ENCODE peak calls at places on chromosomes 3 and 15, in five cellular contexts. K is progenitor cell of endocrine pancreas, T is astrocyte of the cerebellum, C is Peyer's patch, I is cardiac fibroblast. W is an unnamed sample.

GRCh38 chr15:90295270-90295648 is 29.8 kb downstream of the NGRN start:
- DNase-seq in T (no peak), I (no peak), K (no peak), C (no peak), W (no peak)

GRCh38 chr3:49998326-49998725 is 58.4 kb downstream of the RBM6 start:
- DNase-seq in I (peak), T (peak), C (no peak), K (no peak), W (no peak)

GRCh38 chr3:60542981-60543380 is 708.3 kb downstream of the FHIT start:
- DNase-seq in K (no peak), T (no peak), C (no peak), I (no peak), W (no peak)

GRCh38 chr3:41205591-41205990 is 6.3 kb downstream of the CTNNB1 start:
- DNase-seq in I (no peak), K (no peak), T (no peak), C (no peak), W (no peak)

GRCh38 chr3:182258538-182259177 is 534.6 kb upstream of the ATP11B start:
- DNase-seq in K (no peak), C (no peak), T (peak), I (peak), W (no peak)

GRCh38 chr3:60294181-60294580 is 957.1 kb downstream of the FHIT start:
- DNase-seq in K (no peak), C (no peak), T (peak), I (peak), W (no peak)

GRCh38 chr3:56845505-56845904 is 43.8 kb upstream of the ARHGEF3 start:
- DNase-seq in T (no peak), I (no peak), C (no peak), K (no peak), W (no peak)

GRCh38 chr3:31724144-31724543 is 191.4 kb downstream of the STT3B start:
- DNase-seq in T (no peak), K (no peak), I (no peak), C (no peak), W (no peak)

GRCh38 chr15:85582719-85583089 is 202.3 kb downstream of the AKAP13 start:
- DNase-seq in T (no peak), I (peak), C (peak), K (no peak), W (peak)

GRCh38 chr3:141399979-141400971 is 32.0 kb downstream of the ZBTB38 start:
- DNase-seq in C (no peak), T (no peak), K (no peak), I (peak), W (no peak)

GRCh38 chr3:36514171-36514570 is 133.9 kb downstream of the STAC start:
- DNase-seq in C (no peak), I (no peak), T (no peak), K (no peak), W (no peak)

GRCh38 chr15:51965691-51966090 is 5.9 kb downstream of the LEO1 start:
- DNase-seq in I (no peak), C (no peak), T (no peak), K (no peak), W (no peak)

GRCh38 chr15:31364301-31365031 is 37.8 kb downstream of the KLF13 start:
- DNase-seq in T (no peak), C (peak), K (no peak), I (no peak), W (no peak)

GRCh38 chr15:68151277-68151676 is 53.9 kb downstream of the CALML4 start:
- DNase-seq in I (no peak), K (no peak), T (no peak), C (no peak), W (no peak)

GRCh38 chr3:191973820-191974219 is 512.9 kb downstream of the PYDC2 start:
- DNase-seq in T (no peak), I (no peak), K (no peak), C (no peak), W (no peak)

GRCh38 chr3:127233371-127233770 is 40.4 kb downstream of the PRR23E start:
- DNase-seq in T (no peak), K (peak), C (no peak), I (no peak), W (no peak)

GRCh38 chr3:66261318-66261717 is 40.5 kb downstream of the SLC25A26 start:
- DNase-seq in C (no peak), T (no peak), K (no peak), I (peak), W (no peak)

GRCh38 chr3:55704521-55704920 is 217.4 kb upstream of the WNT5A start:
- DNase-seq in T (no peak), K (no peak), I (no peak), C (no peak), W (no peak)

GRCh38 chr15:58473720-58474119 is 41.9 kb downstream of the LIPC start:
- DNase-seq in C (no peak), K (no peak), I (peak), T (peak), W (no peak)

GRCh38 chr3:108410531-108410984 is 99.8 kb downstream of the MYH15 start:
- DNase-seq in C (no peak), I (no peak), K (no peak), T (no peak), W (no peak)

GRCh38 chr3:113890256-113890900 is 51.8 kb downstream of the GRAMD1C start:
- DNase-seq in C (no peak), T (no peak), K (no peak), I (no peak), W (no peak)

GRCh38 chr3:10869460-10869859 is 53.4 kb downstream of the SLC6A11 start:
- DNase-seq in I (no peak), T (no peak), C (no peak), K (no peak), W (no peak)

GRCh38 chr3:65871305-65872141 is 167.2 kb downstream of the MAGI1 start:
- DNase-seq in T (no peak), I (no peak), C (no peak), K (no peak), W (no peak)

GRCh38 chr3:64297563-64297962 is 72.3 kb upstream of the PRICKLE2 start:
- DNase-seq in K (no peak), C (no peak), I (no peak), T (no peak), W (no peak)

GRCh38 chr15:90191795-90192494 is 9.2 kb upstream of the SEMA4B start:
- DNase-seq in T (no peak), I (peak), C (peak), K (no peak), W (peak)

GRCh38 chr15:40081691-40082194 is 26.9 kb downstream of the BMF start:
- DNase-seq in C (no peak), I (peak), K (peak), T (no peak), W (no peak)

GRCh38 chr15:29756358-29757267 is 65.7 kb downstream of the TJP1 start:
- DNase-seq in K (no peak), I (no peak), C (no peak), T (no peak), W (no peak)

GRCh38 chr15:85062560-85062959 is 80.9 kb downstream of the PDE8A start:
- DNase-seq in C (no peak), T (no peak), I (no peak), K (no peak), W (no peak)

GRCh38 chr3:98501270-98501669 is 3.8 kb downstream of the OR5K2 start:
- DNase-seq in I (no peak), C (no peak), K (no peak), T (no peak), W (no peak)

GRCh38 chr3:194130807-194131589 is 5.0 kb upstream of the HES1 start:
- DNase-seq in K (peak), T (peak), C (peak), I (peak), W (no peak)

GRCh38 chr15:29925227-29926082 is 103.2 kb upstream of the TJP1 start:
- DNase-seq in C (no peak), I (peak), K (peak), T (peak), W (no peak)

DNA sequence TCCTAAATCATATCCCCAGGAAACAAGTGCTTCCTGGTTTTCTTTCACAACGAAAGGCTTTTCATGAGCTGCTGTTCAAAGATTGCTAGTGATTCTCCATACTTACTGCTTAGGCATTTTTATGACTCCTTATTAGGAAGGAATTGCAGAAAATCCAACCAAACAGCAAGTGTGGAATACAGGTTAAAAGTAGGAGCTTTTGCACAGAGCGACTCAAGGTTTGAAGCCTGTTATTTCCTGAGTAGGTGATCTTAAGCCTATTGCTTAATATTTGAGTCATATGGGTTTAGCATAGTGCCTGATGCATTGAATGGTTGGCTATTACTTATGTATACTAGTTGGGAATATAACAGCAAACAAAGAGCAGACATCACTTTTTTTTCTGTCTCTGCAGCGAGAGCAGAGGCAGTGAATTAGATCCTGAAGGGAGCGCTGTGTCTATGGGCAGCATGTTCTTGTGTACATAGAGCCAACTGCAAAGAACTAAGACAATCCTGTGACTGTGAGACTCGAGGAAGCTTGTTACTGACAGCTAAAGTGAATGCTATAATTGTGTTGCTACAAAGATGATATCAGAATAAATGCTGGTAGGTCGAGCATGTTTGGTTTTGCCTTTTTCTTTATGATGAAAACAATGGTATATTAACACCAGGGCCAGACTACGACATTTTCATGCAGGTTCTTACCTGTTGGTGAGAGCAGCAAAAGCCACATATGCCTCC is 6.3 kb downstream of the TM4SF1 start:
- DNase-seq in T (no peak), I (peak), C (no peak), K (no peak), W (no peak)
- TF ChIP-seq CTCF in T (no peak), I (no peak), C (no peak), K (no peak), W (no peak)

GRCh38 chr3:133964547-133964946 is 65.2 kb downstream of the SLCO2A1 start:
- DNase-seq in T (no peak), K (no peak), C (no peak), I (no peak), W (no peak)

GRCh38 chr3:133965033-133965570 is 64.6 kb downstream of the SLCO2A1 start:
- DNase-seq in K (no peak), I (peak), C (no peak), T (peak), W (no peak)

GRCh38 chr3:133965906-133966305 is 63.8 kb downstream of the SLCO2A1 start:
- DNase-seq in T (no peak), K (no peak), C (no peak), I (no peak), W (no peak)

GRCh38 chr3:133967992-133968892 is 61.5 kb downstream of the SLCO2A1 start:
- DNase-seq in K (no peak), T (no peak), C (no peak), I (no peak), W (no peak)

DNA sequence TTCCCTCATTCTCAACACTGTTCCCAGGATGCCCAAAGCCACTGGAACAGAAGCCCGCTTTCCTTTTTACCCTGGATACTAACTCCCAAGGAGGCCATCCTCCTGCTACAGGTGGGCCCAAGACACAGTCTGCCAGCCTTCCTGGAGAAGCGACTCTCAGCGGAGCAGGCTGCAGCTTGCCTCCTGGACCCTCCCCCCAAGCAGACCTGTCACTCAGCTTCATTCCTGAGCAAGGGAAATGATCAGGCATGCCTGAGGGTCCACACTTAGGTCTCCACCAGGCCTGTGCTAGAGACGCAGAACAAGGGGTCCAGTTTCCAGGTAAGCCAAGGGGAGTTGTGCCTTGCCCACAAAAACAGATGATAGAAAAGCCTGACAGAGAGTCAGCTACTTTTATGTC is 62.8 kb downstream of the SLCO2A1 start:
- DNase-seq in I (no peak), T (no peak), C (no peak), K (no peak), W (no peak)
- TF ChIP-seq CTCF in I (no peak), T (no peak), C (no peak), K (no peak), W (no peak)

DNA sequence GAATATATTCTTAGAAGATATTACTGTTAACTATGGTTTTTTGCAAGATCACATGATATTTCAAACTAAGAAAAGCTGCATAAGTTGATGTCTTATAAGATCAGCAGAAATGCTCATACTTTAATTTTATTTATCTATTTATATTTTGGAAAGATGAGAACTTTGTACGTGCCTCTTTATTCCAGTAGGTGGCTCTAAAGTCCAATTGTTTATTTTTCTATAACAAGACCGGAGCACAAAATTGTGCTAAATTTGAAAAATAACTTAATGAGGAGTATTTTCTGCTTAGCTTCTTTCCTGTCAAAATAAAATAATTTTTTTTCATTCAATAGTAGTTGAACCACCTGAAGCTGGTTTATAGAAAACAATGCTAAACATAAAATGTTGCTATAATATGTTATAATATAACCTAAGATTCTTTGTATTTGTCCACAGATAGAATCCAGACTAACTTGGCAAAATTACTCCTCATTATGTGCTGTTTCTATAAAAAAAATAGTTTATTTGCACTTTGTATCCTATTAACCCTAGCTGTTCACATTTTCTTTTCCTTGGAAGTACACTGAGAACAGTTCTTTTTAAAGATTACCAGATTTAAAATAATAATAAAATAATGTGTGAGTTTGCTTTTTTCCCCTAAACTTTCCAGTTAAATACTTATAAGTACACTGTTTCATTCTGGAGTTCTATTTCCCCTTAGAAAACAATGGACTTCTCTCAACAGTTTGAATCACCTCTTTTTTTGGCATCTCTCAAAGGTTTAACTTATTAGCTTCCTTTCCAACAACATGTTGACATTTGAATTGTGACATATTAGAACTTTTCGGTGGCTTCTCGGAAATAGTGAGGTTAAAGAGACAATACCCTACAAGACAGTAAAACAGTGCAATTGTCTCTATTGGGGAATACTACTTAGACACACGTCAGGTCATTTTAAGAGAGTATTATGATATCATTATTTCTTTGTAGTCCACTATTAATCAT is 530.0 kb downstream of the MECOM start:
- DNase-seq in I (peak), C (no peak), K (no peak), T (no peak), W (no peak)
- TF ChIP-seq CTCF in I (peak), C (peak), K (peak), T (no peak), W (peak)

DNA sequence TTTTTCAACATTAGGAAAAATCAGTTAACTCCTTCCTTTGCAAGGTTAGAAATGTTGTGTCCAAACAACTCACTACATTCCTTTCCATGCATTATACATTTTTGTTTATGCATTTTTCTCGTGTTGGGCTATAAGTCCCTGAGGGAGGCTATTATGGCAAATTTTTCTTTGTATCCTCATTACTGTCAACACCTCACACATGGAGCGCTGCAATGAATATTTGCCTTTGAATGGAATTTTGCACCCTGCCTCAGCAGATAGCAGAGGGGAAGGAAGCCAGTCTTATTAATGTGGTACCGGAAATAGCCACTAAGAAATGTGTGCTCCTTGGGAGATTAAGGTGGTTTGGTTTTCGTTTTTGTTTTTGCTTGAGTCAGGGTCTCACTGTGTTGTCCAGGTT is 134.7 kb downstream of the THSD4 start:
- DNase-seq in T (no peak), C (no peak), I (peak), K (no peak), W (no peak)
- TF ChIP-seq CTCF in T (no peak), C (no peak), I (no peak), K (no peak), W (no peak)

GRCh38 chr3:152071315-152071714 is 197.4 kb upstream of the MBNL1 start:
- DNase-seq in T (no peak), K (no peak), C (no peak), I (no peak), W (no peak)

GRCh38 chr3:152076148-152076547 is 192.6 kb upstream of the MBNL1 start:
- DNase-seq in I (peak), K (no peak), T (no peak), C (no peak), W (no peak)

GRCh38 chr3:152071924-152072323 is 196.8 kb upstream of the MBNL1 start:
- DNase-seq in C (no peak), K (no peak), T (peak), I (peak), W (no peak)

GRCh38 chr3:152069871-152070270 is 196.4 kb downstream of the SUCNR1 start:
- DNase-seq in C (no peak), K (no peak), T (no peak), I (no peak), W (no peak)

DNA sequence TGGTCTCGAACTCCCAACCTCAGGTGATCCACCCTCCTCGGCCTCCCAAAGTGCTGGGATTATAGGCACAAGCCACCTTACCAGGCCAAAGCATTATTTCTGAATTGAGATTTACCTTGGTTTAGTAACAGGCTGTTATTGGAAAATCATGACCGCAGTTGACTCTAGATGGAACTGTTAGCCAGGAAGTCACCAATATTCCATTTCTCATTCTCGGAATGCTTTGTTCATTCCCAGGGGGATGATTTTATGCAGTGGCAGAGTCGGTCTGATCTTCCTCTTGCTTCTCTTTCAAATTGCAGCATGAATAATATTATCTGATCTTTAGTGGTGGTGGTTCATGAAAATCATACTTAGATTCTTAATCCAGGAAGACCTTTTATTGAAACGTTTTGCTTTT is 195.5 kb upstream of the MBNL1 start:
- DNase-seq in K (no peak), I (peak), T (no peak), C (no peak), W (no peak)
- TF ChIP-seq CTCF in K (no peak), I (peak), T (no peak), C (no peak), W (no peak)